ENCODE peak calls at places on chromosome 9, in eight cellular contexts. W is sigmoid colon, Z is gastrocnemius medialis, J is PC-9, V is pancreas, I is upper lobe of right lung, L is tibial nerve, T is hepatocyte. H is an unnamed sample. For H3K4me1, the result is how much of the 10 kb centered on the place peaks cover.

GRCh38 chr9:91948423-91949292 is 1.4 kb downstream of the ROR2 start:
- DNase-seq in J (no peak), W (peak), V (peak), I (peak), T (peak), Z (no peak), L (no peak), H (no peak)

GRCh38 chr9:25724424-25724823 is 46.2 kb upstream of the TUSC1 start:
- DNase-seq in V (no peak), Z (no peak), W (no peak), T (no peak), I (no peak), J (no peak), L (no peak), H (no peak)

GRCh38 chr9:109411818-109412352 is 86.2 kb downstream of the PTPN3 start:
- DNase-seq in V (no peak), W (no peak), L (no peak), T (peak), I (no peak), J (no peak), Z (no peak), H (no peak)

GRCh38 chr9:111957856-111958631 is 61.4 kb downstream of the UGCG start:
- DNase-seq in T (peak), I (no peak), V (no peak), J (peak), L (no peak), W (no peak), Z (no peak), H (peak)

GRCh38 chr9:124133752-124134151 is 122.2 kb downstream of the LHX2 start:
- DNase-seq in W (no peak), Z (no peak), I (peak), T (no peak), J (peak), L (peak), V (no peak), H (no peak)

GRCh38 chr9:93020785-93021670 is 37.5 kb upstream of the SUSD3 start:
- DNase-seq in V (peak), W (peak), J (no peak), Z (no peak), L (no peak), T (no peak), I (peak), H (peak)

GRCh38 chr9:124795881-124796415 is 19.0 kb downstream of the OLFML2A start:
- DNase-seq in W (no peak), T (no peak), I (no peak), J (no peak), V (peak), Z (no peak), L (no peak), H (no peak)

GRCh38 chr9:101791938-101792337 is 53.5 kb upstream of the GRIN3A start:
- DNase-seq in T (peak), L (no peak), W (no peak), V (no peak), Z (no peak), J (peak), I (no peak), H (no peak)

GRCh38 chr9:135971892-135972291 is 10.7 kb upstream of the UBAC1 start:
- DNase-seq in V (peak), T (peak), I (peak), W (peak), J (peak), L (no peak), Z (no peak), H (no peak)

GRCh38 chr9:120439147-120439546 is 140.8 kb downstream of the CDK5RAP2 start:
- DNase-seq in V (no peak), J (no peak), Z (no peak), I (no peak), T (peak), L (no peak), W (no peak), H (no peak)

GRCh38 chr9:99954108-99954507 is 47.7 kb downstream of the STX17 start:
- DNase-seq in T (no peak), V (no peak), J (no peak), I (no peak), Z (no peak), L (no peak), W (no peak), H (no peak)

GRCh38 chr9:8256880-8257279 is 457.3 kb upstream of the DMAC1 start:
- DNase-seq in I (no peak), J (no peak), Z (no peak), W (no peak), T (no peak), V (no peak), L (no peak), H (no peak)

GRCh38 chr9:81754245-81754644 is 64.9 kb upstream of the TLE1 start:
- DNase-seq in W (no peak), Z (no peak), I (no peak), V (no peak), J (no peak), T (no peak), L (no peak), H (no peak)

GRCh38 chr9:114313186-114313585 is 9.7 kb upstream of the ORM1 start:
- DNase-seq in W (no peak), I (no peak), V (no peak), L (no peak), J (no peak), T (no peak), Z (no peak), H (no peak)

GRCh38 chr9:114312513-114312875 is 10.4 kb upstream of the ORM1 start:
- DNase-seq in L (no peak), W (peak), I (peak), Z (no peak), V (no peak), J (no peak), T (no peak), H (no peak)

GRCh38 chr9:114314881-114315722 is 7.8 kb upstream of the ORM1 start:
- DNase-seq in J (no peak), V (no peak), I (peak), T (no peak), L (no peak), W (no peak), Z (no peak), H (no peak)

GRCh38 chr9:114315723-114316363 is 7.1 kb upstream of the ORM1 start:
- DNase-seq in T (no peak), Z (no peak), J (no peak), W (no peak), I (peak), V (no peak), L (no peak), H (no peak)

GRCh38 chr9:114314256-114314867 is 8.5 kb upstream of the ORM1 start:
- DNase-seq in J (no peak), L (no peak), I (no peak), V (no peak), Z (no peak), T (no peak), W (no peak), H (no peak)
- H3K4me3 ChIP-seq in J (no peak), L (no peak), I (no peak), V (no peak), Z (no peak), T (no peak), W (no peak), H (no peak)

GRCh38 chr9:131299948-131300347 is 10.4 kb downstream of the PLPP7 start:
- DNase-seq in I (no peak), T (no peak), V (no peak), W (no peak), J (no peak), L (no peak), Z (no peak), H (no peak)
- H3K4me1 ChIP-seq in I (under half), T (under half), V (under half), W (under half), J (under half), L (under half), Z (half or more), H (under half)

GRCh38 chr9:16866542-16866941 is 3.9 kb downstream of the BNC2 start:
- DNase-seq in V (no peak), T (no peak), W (no peak), L (no peak), Z (no peak), I (no peak), J (no peak), H (no peak)

GRCh38 chr9:16867571-16868311 is 2.7 kb downstream of the BNC2 start:
- DNase-seq in I (no peak), T (peak), Z (peak), W (peak), J (peak), L (no peak), V (no peak), H (no peak)

GRCh38 chr9:16869140-16869903 is 1.1 kb downstream of the BNC2 start:
- DNase-seq in W (peak), J (no peak), L (no peak), T (peak), Z (no peak), I (no peak), V (no peak), H (no peak)

GRCh38 chr9:16868706-16869105 is 1.8 kb downstream of the BNC2 start:
- DNase-seq in I (no peak), L (no peak), W (no peak), J (no peak), V (no peak), T (no peak), Z (no peak), H (no peak)

GRCh38 chr9:16864741-16865434 is 5.6 kb downstream of the BNC2 start:
- DNase-seq in T (no peak), L (no peak), Z (no peak), I (no peak), W (no peak), V (no peak), J (no peak), H (no peak)
- H3K27ac ChIP-seq in T (peak), L (no peak), Z (peak), I (peak), W (peak), V (no peak), J (no peak), H (no peak)

GRCh38 chr9:88993871-88994819 is 2.9 kb downstream of the S1PR3 start:
- DNase-seq in T (no peak), W (no peak), V (no peak), Z (no peak), I (no peak), L (no peak), J (no peak), H (no peak)
- H3K4me3 ChIP-seq in T (peak), W (peak), V (no peak), Z (peak), I (no peak), L (peak), J (no peak), H (no peak)

DNA sequence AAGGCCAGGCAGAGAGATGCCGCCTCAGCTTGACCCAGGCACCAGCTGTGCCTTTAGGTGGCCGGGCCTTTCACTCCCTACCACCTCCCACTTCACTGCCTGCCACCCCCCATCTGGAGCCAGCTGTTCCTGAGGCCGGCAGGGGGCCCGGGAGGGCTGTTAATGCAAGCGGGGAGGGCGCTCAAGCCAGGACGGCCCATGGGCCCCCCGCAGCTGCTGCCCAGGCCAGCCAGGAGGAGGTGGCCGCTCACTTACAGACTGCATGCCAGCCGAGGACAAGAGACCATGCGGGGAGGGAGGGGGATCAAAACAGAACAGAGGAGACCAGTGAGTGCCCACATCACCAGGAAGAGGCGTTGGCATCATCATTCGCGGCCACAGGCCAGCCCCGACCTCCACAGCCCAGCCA is 4.5 kb downstream of the ABCA2 start:
- DNase-seq in L (no peak), J (no peak), V (no peak), I (no peak), T (no peak), W (no peak), Z (no peak), H (no peak)
- H3K4me1 ChIP-seq in L (under half), J (under half), V (under half), I (under half), T (under half), W (under half), Z (under half), H (under half)

H was measured in CD8-positive, alpha-beta T cell.